ENCODE peak calls at places on chromosomes 16 and 17, in six cellular contexts. L is tibial nerve, D is mucosa of descending colon, R is keratinocyte, I is right cardiac atrium, K is transverse colon. U is an unnamed sample. For H3K4me1, the result is how much of the 10 kb centered on the place peaks cover.

GRCh38 chr16:49838639-49839461 is 17.1 kb downstream of the ZNF423 start:
- DNase-seq in I (peak), L (no peak), R (no peak), K (no peak), D (peak), U (no peak)

GRCh38 chr17:61260061-61260797 is 139.4 kb upstream of the TBX2 start:
- DNase-seq in I (no peak), R (no peak), D (no peak), K (no peak), L (peak), U (no peak)

GRCh38 chr16:88057656-88058055 is 106.4 kb downstream of the BANP start:
- DNase-seq in L (no peak), R (no peak), D (peak), K (no peak), I (no peak), U (no peak)

GRCh38 chr17:15469260-15469659 is 1.8 kb upstream of the CDRT4 start:
- DNase-seq in D (no peak), L (peak), I (peak), K (no peak), R (no peak), U (no peak)

GRCh38 chr16:74695450-74696422 is 4.9 kb downstream of the MLKL start:
- DNase-seq in K (peak), L (peak), I (peak), R (peak), D (peak), U (peak)

GRCh38 chr16:66091462-66091861 is 275.0 kb upstream of the CDH5 start:
- DNase-seq in L (no peak), R (no peak), I (no peak), D (no peak), K (no peak), U (no peak)

GRCh38 chr16:86076606-86077005 is 177.6 kb downstream of the IRF8 start:
- DNase-seq in K (no peak), D (no peak), L (no peak), R (no peak), I (no peak), U (no peak)

GRCh38 chr16:64242510-64242909 is 879.4 kb downstream of the CDH11 start:
- DNase-seq in R (no peak), I (no peak), D (no peak), L (no peak), K (no peak), U (no peak)

GRCh38 chr17:4588391-4588790 is 4.1 kb downstream of the SMTNL2 start:
- DNase-seq in K (no peak), I (peak), L (no peak), D (no peak), R (no peak), U (no peak)

GRCh38 chr16:11681977-11682654 is 13.9 kb downstream of the SNN start:
- DNase-seq in I (no peak), K (peak), R (no peak), L (no peak), D (peak), U (no peak)

DNA sequence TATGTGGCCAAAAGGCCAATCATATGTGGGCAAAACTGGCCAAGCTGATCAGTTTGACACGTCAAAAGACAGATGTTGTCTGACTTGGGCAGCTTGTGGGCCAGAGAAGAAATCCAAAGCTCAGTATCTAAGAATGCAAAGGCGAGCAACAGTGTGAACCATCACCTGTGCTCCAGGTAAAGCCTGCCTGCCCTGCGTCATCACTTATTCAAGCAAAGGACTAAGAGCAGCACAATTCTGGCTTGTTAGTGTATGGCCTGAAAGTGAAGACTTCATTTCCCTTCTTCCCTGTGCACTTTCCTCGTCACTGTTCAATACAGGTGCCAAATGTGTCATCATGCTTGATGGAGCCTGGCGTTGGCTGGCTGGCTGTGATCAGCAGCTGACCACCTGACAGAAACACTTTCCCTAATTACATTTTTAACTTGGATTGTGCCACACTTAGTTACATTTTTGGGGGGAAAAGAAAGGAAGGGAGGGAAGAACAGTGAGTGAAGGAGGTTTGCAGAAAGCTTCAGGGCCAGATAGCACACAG is 4.7 kb downstream of the FAM20A start:
- DNase-seq in K (no peak), D (no peak), L (no peak), I (no peak), R (no peak), U (no peak)
- H3K4me1 ChIP-seq in K (under half), D (under half), L (under half), I (under half), R (under half), U (under half)

GRCh38 chr16:70745536-70746025 is 55.4 kb downstream of the VAC14 start:
- DNase-seq in R (no peak), K (no peak), D (no peak), I (no peak), L (no peak), U (no peak)

GRCh38 chr16:70746040-70746707 is 54.8 kb downstream of the VAC14 start:
- DNase-seq in L (peak), I (peak), K (peak), D (peak), R (no peak), U (peak)

GRCh38 chr16:70747703-70748631 is 53.0 kb downstream of the VAC14 start:
- DNase-seq in D (peak), K (no peak), R (no peak), L (no peak), I (peak), U (no peak)

GRCh38 chr16:70749006-70749678 is 51.8 kb downstream of the VAC14 start:
- DNase-seq in L (no peak), R (no peak), I (peak), K (peak), D (peak), U (no peak)

DNA sequence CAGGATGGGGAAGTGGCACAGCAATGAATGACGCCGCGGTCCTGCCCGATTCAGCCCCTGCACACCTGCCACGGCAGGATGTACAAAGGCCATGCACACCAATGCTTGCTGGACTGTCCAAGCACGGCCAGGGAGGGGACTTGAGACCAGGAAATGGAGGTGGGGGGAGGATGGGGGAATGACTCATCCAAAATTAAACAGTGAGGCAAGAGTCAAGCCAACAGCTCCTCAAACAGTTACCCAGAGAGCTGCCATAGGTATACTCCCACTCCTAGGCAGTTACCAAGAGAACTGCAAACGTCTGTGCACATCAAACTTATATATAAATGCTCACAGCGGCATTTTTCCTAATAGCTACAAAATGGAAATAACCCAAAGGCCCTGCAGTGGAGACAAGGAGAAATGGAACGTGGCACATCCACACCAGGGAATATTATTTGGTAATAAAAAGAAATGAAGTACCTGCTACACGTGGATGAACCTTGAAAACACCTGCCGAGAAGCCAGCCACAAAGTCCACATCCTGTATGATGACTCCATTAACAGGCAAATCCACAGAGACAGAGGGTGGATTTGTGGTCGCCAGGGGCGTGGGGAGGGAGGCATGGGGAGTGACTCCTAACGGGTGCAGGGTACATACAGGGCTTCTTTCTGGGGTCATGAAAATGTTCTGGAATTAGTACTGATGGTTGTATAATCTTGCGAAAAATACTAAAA is 54.1 kb downstream of the VAC14 start:
- DNase-seq in L (peak), K (peak), I (peak), D (peak), R (no peak), U (peak)
- H3K4me1 ChIP-seq in L (under half), K (half or more), I (under half), D (half or more), R (under half), U (under half)

GRCh38 chr16:72990571-72990970 is 57.4 kb downstream of the ZFHX3 start:
- DNase-seq in L (no peak), D (no peak), R (no peak), I (no peak), K (no peak), U (no peak)
- H3K4me1 ChIP-seq in L (half or more), D (under half), R (half or more), I (under half), K (half or more), U (under half)

GRCh38 chr16:57480127-57480753 is 6.1 kb downstream of the DOK4 start:
- DNase-seq in R (no peak), I (peak), L (no peak), K (peak), D (peak), U (no peak)
- H3K4me1 ChIP-seq in R (under half), I (under half), L (under half), K (under half), D (under half), U (under half)

DNA sequence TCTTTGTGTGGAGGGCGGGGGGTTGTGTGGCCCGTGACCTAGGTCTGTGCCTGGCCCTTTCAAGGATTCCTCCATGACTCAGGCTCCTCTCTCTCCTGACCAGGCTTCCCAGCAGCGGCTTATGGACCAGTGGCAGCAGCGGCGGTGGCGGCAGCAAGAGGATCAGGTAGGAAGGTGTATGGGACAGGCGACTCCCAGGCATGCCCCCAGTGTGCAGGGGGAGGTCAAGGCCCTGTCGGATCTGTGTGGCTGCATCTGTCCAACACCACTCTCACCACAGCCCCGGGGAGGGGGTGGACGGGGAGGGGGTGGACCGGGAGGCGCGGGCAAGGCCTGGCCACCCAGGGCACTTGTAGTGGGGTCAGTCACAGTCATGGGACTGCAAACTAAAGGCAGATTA is 93.1 kb downstream of the CCDC182 start:
- DNase-seq in I (no peak), L (no peak), D (no peak), R (no peak), K (no peak), U (no peak)
- H3K4me1 ChIP-seq in I (under half), L (under half), D (under half), R (under half), K (under half), U (under half)

DNA sequence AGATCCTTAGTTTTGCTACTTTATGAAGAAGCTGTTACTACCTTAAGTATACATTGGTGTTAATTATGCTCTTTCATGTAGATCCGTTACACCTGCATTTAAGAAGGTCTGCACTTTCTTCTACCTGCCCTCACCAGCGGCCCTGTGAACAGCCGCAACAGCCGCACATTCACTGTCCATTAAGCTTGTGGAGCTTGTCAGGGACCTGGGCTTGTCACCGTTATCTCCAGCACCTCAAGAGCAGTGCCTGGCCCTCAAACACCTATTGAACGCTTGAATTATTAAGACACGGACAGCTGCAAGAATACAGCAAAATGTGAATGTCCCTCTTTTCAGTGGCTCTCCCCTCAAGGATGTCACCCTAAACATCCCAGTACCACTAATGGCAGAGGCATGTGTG is 3.0 kb upstream of the MXRA7 start:
- DNase-seq in K (no peak), R (no peak), I (no peak), D (no peak), L (no peak), U (no peak)
- H3K4me1 ChIP-seq in K (under half), R (under half), I (under half), D (under half), L (under half), U (under half)

GRCh38 chr16:24849641-24850040 is 3.9 kb downstream of the SLC5A11 start:
- DNase-seq in K (no peak), D (no peak), I (no peak), L (no peak), R (no peak), U (no peak)
- H3K4me1 ChIP-seq in K (under half), D (under half), I (under half), L (under half), R (under half), U (under half)